ENCODE peak calls at places on chromosome 6, in eight cellular contexts. S is choroid plexus epithelial cell, B is cardiac muscle cell, Z is breast epithelium, I is neural progenitor cell, D is mesothelial cell of epicardium, A is omental fat pad, X is PC-3. C is an unnamed sample.

GRCh38 chr6:34333858-34334257 is 58.6 kb downstream of the NUDT3 start:
- DNase-seq in B (peak; percentile 40), D (no peak), A (no peak), X (no peak), Z (no peak), S (no peak), I (no peak), C (no peak)

GRCh38 chr6:73798592-73798991 is 102.6 kb downstream of the CD109 start:
- DNase-seq in D (no peak), A (no peak), B (no peak), S (peak; percentile 99), I (no peak), X (peak; percentile 44), Z (peak; percentile 21), C (no peak)

GRCh38 chr6:5307058-5307457 is 45.7 kb downstream of the FARS2 start:
- DNase-seq in D (no peak), Z (no peak), A (no peak), B (no peak), S (no peak), X (no peak), I (no peak), C (no peak)

GRCh38 chr6:57104350-57104749 is 14.4 kb downstream of the ZNF451 start:
- DNase-seq in B (no peak), D (no peak), I (no peak), A (no peak), S (no peak), Z (no peak), X (no peak), C (no peak)

GRCh38 chr6:108117427-108118358 is 43.2 kb upstream of the OSTM1 start:
- DNase-seq in I (peak; percentile 63), B (peak; percentile 23), D (peak; percentile 49), S (peak; percentile 25), X (no peak), Z (no peak), A (no peak), C (no peak)

GRCh38 chr6:154508573-154509375 is 1.7 kb downstream of the CNKSR3 start:
- DNase-seq in I (no peak), Z (peak; percentile 42), D (no peak), B (no peak), X (peak; percentile 70), S (peak; percentile 28), A (no peak), C (no peak)

GRCh38 chr6:1703923-1704322 is 94.2 kb downstream of the FOXC1 start:
- DNase-seq in B (no peak), A (no peak), S (no peak), X (no peak), D (no peak), Z (no peak), I (no peak), C (no peak)

GRCh38 chr6:79570802-79571367 is 33.7 kb upstream of the LCA5 start:
- DNase-seq in X (no peak), B (peak; percentile 36), D (no peak), A (no peak), S (peak; percentile 74), I (no peak), Z (no peak), C (no peak)

GRCh38 chr6:56962451-56962850 is 7.5 kb downstream of the BEND6 start:
- DNase-seq in B (no peak), D (no peak), I (no peak), X (no peak), A (no peak), S (no peak), Z (no peak), C (no peak)

GRCh38 chr6:33787336-33787953 is 1.5 kb downstream of the LEMD2 start:
- DNase-seq in D (no peak), X (peak; percentile 47), A (no peak), I (no peak), Z (no peak), B (no peak), S (no peak), C (no peak)

GRCh38 chr6:150567823-150568383 is 31.8 kb upstream of the PLEKHG1 start:
- DNase-seq in Z (no peak), A (no peak), B (peak; percentile 78), D (no peak), S (no peak), I (no peak), X (peak; percentile 21), C (no peak)

GRCh38 chr6:132218063-132218696 is 183.1 kb downstream of the MOXD1 start:
- DNase-seq in B (peak; percentile 27), I (no peak), X (peak; percentile 42), S (peak; percentile 79), A (no peak), D (no peak), Z (no peak), C (no peak)

GRCh38 chr6:154874684-154875594 is 120.2 kb upstream of the TIAM2 start:
- DNase-seq in X (no peak), I (no peak), B (no peak), Z (no peak), A (no peak), D (no peak), S (peak; percentile 29), C (no peak)

GRCh38 chr6:11700118-11700718 is 78.4 kb downstream of the ADTRP start:
- DNase-seq in B (peak; percentile 61), D (no peak), Z (no peak), I (peak; percentile 48), A (no peak), S (peak; percentile 81), X (peak; percentile 74), C (no peak)
- TF ChIP-seq CTCF in B (peak; percentile 37), D (peak; percentile 56), Z (peak; percentile 46), I (peak; percentile 60), A (no peak), S (peak; percentile 59), X (peak; percentile 59), C (peak; percentile 44)

DNA sequence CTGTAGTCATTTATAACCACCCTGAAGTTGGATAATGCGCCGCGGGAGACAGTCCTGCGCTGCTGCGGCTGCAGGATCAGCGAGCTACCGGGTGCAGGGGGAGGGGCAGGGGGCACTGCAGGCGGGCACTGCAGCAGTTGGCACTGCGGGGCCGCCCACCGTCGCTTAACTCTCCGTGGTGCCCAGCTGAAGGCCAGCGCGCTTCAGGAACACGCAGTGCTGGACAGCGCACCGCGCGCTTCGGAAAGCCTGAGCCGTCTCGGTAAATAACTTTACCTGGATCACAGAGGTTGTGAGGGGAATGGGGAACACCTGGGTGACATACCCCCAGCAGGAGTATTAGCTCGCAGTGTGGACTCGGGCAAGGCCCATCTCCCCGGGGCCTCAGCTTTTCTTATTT is 12.4 kb upstream of the LRFN2 start:
- DNase-seq in S (no peak), Z (no peak), I (peak; percentile 77), A (no peak), X (no peak), D (no peak), B (peak; percentile 49), C (no peak)
- TF ChIP-seq CTCF in S (no peak), Z (no peak), I (no peak), A (no peak), X (no peak), D (no peak), B (no peak), C (no peak)

GRCh38 chr6:48736486-48737206 is 625.6 kb upstream of the PTCHD4 start:
- DNase-seq in I (no peak), B (no peak), D (no peak), A (no peak), X (peak; percentile 94), Z (no peak), S (peak; percentile 78), C (no peak)
- TF ChIP-seq CTCF in I (no peak), B (no peak), D (peak; percentile 50), A (no peak), X (peak; percentile 45), Z (no peak), S (no peak), C (no peak)

GRCh38 chr6:138035070-138035469 is 72.1 kb downstream of the PERP start:
- DNase-seq in Z (no peak), B (no peak), A (no peak), D (no peak), I (no peak), S (no peak), X (peak; percentile 21), C (no peak)
- TF ChIP-seq CTCF in Z (no peak), B (no peak), A (no peak), D (no peak), I (no peak), S (no peak), X (no peak), C (no peak)

GRCh38 chr6:137738931-137739504 is 128.0 kb upstream of the TNFAIP3 start:
- DNase-seq in X (no peak), A (no peak), Z (no peak), B (no peak), D (no peak), S (peak; percentile 38), I (no peak), C (no peak)

GRCh38 chr6:137740347-137740746 is 126.7 kb upstream of the TNFAIP3 start:
- DNase-seq in D (no peak), B (no peak), I (no peak), A (no peak), X (no peak), S (no peak), Z (no peak), C (no peak)

GRCh38 chr6:137743493-137743892 is 123.6 kb upstream of the TNFAIP3 start:
- DNase-seq in S (no peak), I (no peak), D (no peak), B (no peak), A (no peak), Z (no peak), X (peak; percentile 75), C (no peak)

GRCh38 chr6:137739544-137739943 is 127.5 kb upstream of the TNFAIP3 start:
- DNase-seq in Z (no peak), I (no peak), X (no peak), B (no peak), S (no peak), A (no peak), D (no peak), C (no peak)

GRCh38 chr6:137740967-137741761 is 125.9 kb upstream of the TNFAIP3 start:
- DNase-seq in S (no peak), Z (no peak), X (no peak), I (peak; percentile 41), D (no peak), A (no peak), B (no peak), C (no peak)
- TF ChIP-seq CTCF in S (peak; percentile 8), Z (no peak), X (no peak), I (no peak), D (no peak), A (no peak), B (no peak), C (no peak)

C was measured in D721Med.